ENCODE peak calls at places on chromosomes 1 and 21, in four cellular contexts. One of them, this sample, is unnamed.

GRCh38 chr1:186740324-186740723 is 60.1 kb upstream of the PTGS2 start:
- DNase-seq in hepatocyte: no peak
- DNase-seq in CD8-positive, alpha-beta T cell: no peak
- DNase-seq in OCI-LY7: no peak
- DNase-seq in this sample: no peak

GRCh38 chr21:26736449-26736848 is 108.8 kb downstream of the ADAMTS1 start:
- DNase-seq in CD8-positive, alpha-beta T cell: no peak
- DNase-seq in hepatocyte: no peak
- DNase-seq in OCI-LY7: no peak
- DNase-seq in this sample: no peak

GRCh38 chr1:101259744-101260148 is 22.9 kb downstream of the S1PR1 start:
- DNase-seq in CD8-positive, alpha-beta T cell: no peak
- DNase-seq in hepatocyte: no peak
- DNase-seq in OCI-LY7: no peak
- DNase-seq in this sample: peak; percentile 74

GRCh38 chr21:37139902-37140301 is 66.8 kb downstream of the TTC3 start:
- DNase-seq in hepatocyte: no peak
- DNase-seq in CD8-positive, alpha-beta T cell: no peak
- DNase-seq in OCI-LY7: no peak
- DNase-seq in this sample: peak; percentile 86

GRCh38 chr1:79745928-79746327 is 739.4 kb upstream of the ADGRL4 start:
- DNase-seq in CD8-positive, alpha-beta T cell: no peak
- DNase-seq in OCI-LY7: no peak
- DNase-seq in hepatocyte: no peak
- DNase-seq in this sample: no peak

GRCh38 chr1:36207339-36207738 is 16.9 kb upstream of the THRAP3 start:
- DNase-seq in hepatocyte: no peak
- DNase-seq in CD8-positive, alpha-beta T cell: no peak
- DNase-seq in OCI-LY7: peak; percentile 46
- DNase-seq in this sample: peak; percentile 75

GRCh38 chr21:39807738-39808137 is 59.5 kb upstream of the PCP4 start:
- DNase-seq in OCI-LY7: no peak
- DNase-seq in CD8-positive, alpha-beta T cell: no peak
- DNase-seq in hepatocyte: no peak
- DNase-seq in this sample: no peak

GRCh38 chr1:32361674-32362473 is 411 bp downstream of the FAM229A start:
- DNase-seq in OCI-LY7: no peak
- DNase-seq in hepatocyte: peak; percentile 73
- DNase-seq in CD8-positive, alpha-beta T cell: no peak
- DNase-seq in this sample: peak; percentile 16

GRCh38 chr1:118381197-118381596 is 196.2 kb upstream of the SPAG17 start:
- DNase-seq in OCI-LY7: no peak
- DNase-seq in CD8-positive, alpha-beta T cell: no peak
- DNase-seq in hepatocyte: no peak
- DNase-seq in this sample: no peak

GRCh38 chr1:189500777-189501176 is 976.9 kb downstream of the BRINP3 start:
- DNase-seq in OCI-LY7: no peak
- DNase-seq in hepatocyte: no peak
- DNase-seq in CD8-positive, alpha-beta T cell: no peak
- DNase-seq in this sample: peak; percentile 25

GRCh38 chr1:75725256-75725655 is 747 bp downstream of the ACADM start:
- DNase-seq in CD8-positive, alpha-beta T cell: no peak
- DNase-seq in OCI-LY7: no peak
- DNase-seq in hepatocyte: no peak
- DNase-seq in this sample: no peak

GRCh38 chr1:11342677-11343076 is 69.7 kb downstream of the UBIAD1 start:
- DNase-seq in CD8-positive, alpha-beta T cell: no peak
- DNase-seq in hepatocyte: no peak
- DNase-seq in OCI-LY7: no peak
- DNase-seq in this sample: no peak

GRCh38 chr1:239914827-239915231 is 176.9 kb upstream of the FMN2 start:
- DNase-seq in hepatocyte: no peak
- DNase-seq in OCI-LY7: no peak
- DNase-seq in CD8-positive, alpha-beta T cell: no peak
- DNase-seq in this sample: peak; percentile 86

GRCh38 chr21:32414579-32415358 is 2.3 kb downstream of the EVA1C start:
- DNase-seq in OCI-LY7: no peak
- DNase-seq in hepatocyte: peak; percentile 21
- DNase-seq in CD8-positive, alpha-beta T cell: no peak
- DNase-seq in this sample: peak; percentile 26

GRCh38 chr1:49297783-49298182 is 521.1 kb upstream of the BEND5 start:
- DNase-seq in CD8-positive, alpha-beta T cell: no peak
- DNase-seq in hepatocyte: no peak
- DNase-seq in OCI-LY7: no peak
- DNase-seq in this sample: no peak

GRCh38 chr1:12121212-12122000 is 45.4 kb upstream of the TNFRSF1B start:
- DNase-seq in CD8-positive, alpha-beta T cell: no peak
- DNase-seq in OCI-LY7: no peak
- DNase-seq in hepatocyte: no peak
- DNase-seq in this sample: peak; percentile 80

GRCh38 chr1:25080294-25081209 is 150.5 kb upstream of the RUNX3 start:
- DNase-seq in hepatocyte: no peak
- DNase-seq in CD8-positive, alpha-beta T cell: no peak
- DNase-seq in OCI-LY7: peak; percentile 33
- DNase-seq in this sample: no peak

GRCh38 chr1:205321109-205321958 is at the start of gene NUAK2:
- DNase-seq in OCI-LY7: peak; percentile 87
- DNase-seq in CD8-positive, alpha-beta T cell: peak; percentile 56
- DNase-seq in hepatocyte: peak; percentile 96
- DNase-seq in this sample: peak; percentile 77

GRCh38 chr1:40709100-40709801 is 17.7 kb downstream of the NFYC start:
- DNase-seq in OCI-LY7: peak; percentile 97
- DNase-seq in hepatocyte: peak; percentile 93
- DNase-seq in CD8-positive, alpha-beta T cell: peak; percentile 43
- DNase-seq in this sample: peak; percentile 98

GRCh38 chr1:161038523-161039153 is at the start of gene TSTD1:
- DNase-seq in CD8-positive, alpha-beta T cell: peak; percentile 68
- DNase-seq in hepatocyte: peak; percentile 84
- DNase-seq in OCI-LY7: peak; percentile 87
- DNase-seq in this sample: no peak

GRCh38 chr1:162443906-162444305 is 32.0 kb upstream of the SH2D1B start:
- DNase-seq in OCI-LY7: no peak
- DNase-seq in CD8-positive, alpha-beta T cell: no peak
- DNase-seq in hepatocyte: no peak
- DNase-seq in this sample: no peak

GRCh38 chr21:46295996-46296752 is 10.0 kb downstream of the YBEY start:
- DNase-seq in hepatocyte: peak; percentile 38
- DNase-seq in CD8-positive, alpha-beta T cell: no peak
- DNase-seq in OCI-LY7: peak; percentile 71
- DNase-seq in this sample: no peak

GRCh38 chr1:52911541-52911940 is 10.0 kb downstream of the ECHDC2 start:
- DNase-seq in hepatocyte: no peak
- DNase-seq in OCI-LY7: no peak
- DNase-seq in CD8-positive, alpha-beta T cell: no peak
- DNase-seq in this sample: no peak

GRCh38 chr1:21294266-21295058 is 4.2 kb upstream of the ECE1 start:
- DNase-seq in CD8-positive, alpha-beta T cell: peak; percentile 76
- DNase-seq in hepatocyte: no peak
- DNase-seq in OCI-LY7: peak; percentile 92
- DNase-seq in this sample: no peak

GRCh38 chr1:43491056-43491455 is 37.3 kb upstream of the HYI start:
- DNase-seq in hepatocyte: no peak
- DNase-seq in OCI-LY7: no peak
- DNase-seq in CD8-positive, alpha-beta T cell: no peak
- DNase-seq in this sample: no peak

GRCh38 chr21:41283211-41283818 is 33.3 kb upstream of the FAM3B start:
- DNase-seq in CD8-positive, alpha-beta T cell: no peak
- DNase-seq in OCI-LY7: peak; percentile 85
- DNase-seq in hepatocyte: peak; percentile 89
- DNase-seq in this sample: peak; percentile 63

GRCh38 chr1:156862602-156863599 is 2.2 kb downstream of the NTRK1 start:
- DNase-seq in OCI-LY7: no peak
- DNase-seq in CD8-positive, alpha-beta T cell: no peak
- DNase-seq in hepatocyte: no peak
- DNase-seq in this sample: no peak

GRCh38 chr1:103948526-103948925 is 198.8 kb downstream of the AMY1C start:
- DNase-seq in hepatocyte: no peak
- DNase-seq in CD8-positive, alpha-beta T cell: no peak
- DNase-seq in OCI-LY7: peak; percentile 7
- DNase-seq in this sample: no peak

GRCh38 chr1:177077006-177077405 is 87.5 kb downstream of the ASTN1 start:
- DNase-seq in hepatocyte: no peak
- DNase-seq in CD8-positive, alpha-beta T cell: no peak
- DNase-seq in OCI-LY7: no peak
- DNase-seq in this sample: no peak

GRCh38 chr1:2856076-2856390 is 54.5 kb upstream of the TTC34 start:
- DNase-seq in hepatocyte: no peak
- DNase-seq in CD8-positive, alpha-beta T cell: no peak
- DNase-seq in OCI-LY7: no peak
- DNase-seq in this sample: no peak

GRCh38 chr1:63827411-63828321 is 53.8 kb downstream of the ROR1 start:
- DNase-seq in OCI-LY7: peak; percentile 36
- DNase-seq in CD8-positive, alpha-beta T cell: no peak
- DNase-seq in hepatocyte: no peak
- DNase-seq in this sample: peak; percentile 82

DNA sequence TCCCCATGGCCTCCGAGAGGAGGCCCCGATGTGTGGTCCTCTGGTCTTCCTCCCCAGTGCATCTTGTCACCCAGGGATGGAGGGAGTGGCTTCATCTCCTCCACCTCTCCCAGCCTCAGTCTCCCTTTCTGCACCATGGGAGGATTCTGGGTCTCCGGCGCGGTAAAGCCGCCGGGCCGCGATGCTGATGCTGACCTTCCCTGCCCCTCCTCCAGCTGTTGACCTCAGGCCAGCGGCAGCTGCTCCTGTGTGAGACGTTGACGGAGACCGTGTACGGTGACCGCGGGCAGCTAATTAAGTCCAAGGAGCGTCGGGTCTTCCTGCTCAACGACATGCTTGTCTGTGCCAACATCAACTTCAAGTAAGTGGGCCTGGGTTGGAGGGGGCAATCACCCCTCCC is 92.6 kb downstream of the ARHGEF10L start:
- DNase-seq in hepatocyte: no peak
- DNase-seq in CD8-positive, alpha-beta T cell: no peak
- DNase-seq in OCI-LY7: no peak
- DNase-seq in this sample: no peak
- H3K36me3 ChIP-seq in hepatocyte: no peaks in the 10 kb centered on the region
- H3K36me3 ChIP-seq in CD8-positive, alpha-beta T cell: no peaks in the 10 kb centered on the region
- H3K36me3 ChIP-seq in OCI-LY7: no peaks in the 10 kb centered on the region
- H3K36me3 ChIP-seq in this sample: peaks cover 2% of the 10 kb centered on the region

DNA sequence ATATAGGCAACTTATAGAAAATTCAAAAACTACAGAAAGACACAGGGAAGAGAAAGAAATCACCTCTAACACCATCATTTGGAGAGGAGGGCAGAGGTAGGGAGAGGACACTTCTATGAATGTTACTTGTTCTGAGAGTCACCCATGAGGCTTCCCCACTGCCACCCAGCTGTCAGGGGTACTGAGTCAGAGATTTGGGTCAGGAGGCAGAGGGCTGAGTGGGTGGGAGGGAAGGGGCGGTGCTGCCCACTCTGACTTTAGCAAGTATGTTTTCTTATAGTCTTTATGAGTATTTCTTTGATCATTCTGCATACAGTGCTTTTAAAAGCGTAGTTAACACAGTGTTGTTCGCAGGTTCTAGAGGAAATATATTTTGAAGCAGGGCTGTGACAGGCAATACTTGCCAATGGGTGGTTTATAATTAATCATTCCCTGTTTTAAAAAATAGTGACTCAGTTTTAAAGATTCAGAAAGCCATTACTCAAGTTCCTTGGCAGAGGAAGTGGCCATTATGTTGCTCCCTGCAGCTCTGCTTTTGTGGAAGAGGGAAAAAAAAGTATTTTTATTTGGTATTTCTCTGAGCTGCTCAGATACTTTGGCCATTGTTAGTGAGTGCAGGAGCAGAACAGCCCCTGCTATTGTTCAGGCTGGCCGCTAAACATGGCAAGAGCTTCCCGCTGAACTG is 18.3 kb downstream of the IL6R start:
- DNase-seq in hepatocyte: no peak
- DNase-seq in CD8-positive, alpha-beta T cell: no peak
- DNase-seq in OCI-LY7: no peak
- DNase-seq in this sample: peak; percentile 71
- H3K4me1 ChIP-seq in hepatocyte: peaks cover 40% of the 10 kb centered on the region
- H3K4me1 ChIP-seq in CD8-positive, alpha-beta T cell: peaks cover 45% of the 10 kb centered on the region
- H3K4me1 ChIP-seq in OCI-LY7: peaks cover 2% of the 10 kb centered on the region
- H3K4me1 ChIP-seq in this sample: peaks cover 46% of the 10 kb centered on the region

GRCh38 chr1:109582021-109582420 is 33.6 kb downstream of the GNAI3 start:
- DNase-seq in CD8-positive, alpha-beta T cell: no peak
- DNase-seq in OCI-LY7: no peak
- DNase-seq in hepatocyte: no peak
- DNase-seq in this sample: no peak
- H3K36me3 ChIP-seq in CD8-positive, alpha-beta T cell: peaks cover 36% of the 10 kb centered on the region
- H3K36me3 ChIP-seq in OCI-LY7: peaks cover 79% of the 10 kb centered on the region
- H3K36me3 ChIP-seq in hepatocyte: no peaks in the 10 kb centered on the region
- H3K36me3 ChIP-seq in this sample: peaks cover 53% of the 10 kb centered on the region

DNA sequence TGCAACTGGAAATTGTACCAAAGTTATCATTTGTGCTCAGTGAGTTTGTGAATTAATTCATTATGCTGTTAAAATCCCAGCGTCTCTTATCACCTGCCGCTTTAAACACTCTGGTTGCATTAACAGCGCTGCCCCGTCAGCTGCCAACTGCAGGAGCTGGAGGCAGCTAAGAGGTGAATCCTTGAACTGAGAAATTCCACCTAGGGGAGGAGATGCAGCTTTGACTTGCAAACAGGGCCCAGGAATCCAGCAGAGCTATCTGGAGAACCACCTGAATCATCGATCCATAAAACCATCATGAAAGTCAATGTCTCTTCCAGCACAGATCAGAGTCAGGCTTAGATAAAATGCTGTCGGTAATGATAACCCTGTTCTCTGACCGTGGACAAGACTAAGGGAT is 140.7 kb upstream of the PTBP2 start:
- DNase-seq in CD8-positive, alpha-beta T cell: no peak
- DNase-seq in OCI-LY7: no peak
- DNase-seq in hepatocyte: no peak
- DNase-seq in this sample: no peak
- H3K4me1 ChIP-seq in CD8-positive, alpha-beta T cell: no peaks in the 10 kb centered on the region
- H3K4me1 ChIP-seq in OCI-LY7: no peaks in the 10 kb centered on the region
- H3K4me1 ChIP-seq in hepatocyte: no peaks in the 10 kb centered on the region
- H3K4me1 ChIP-seq in this sample: no peaks in the 10 kb centered on the region

DNA sequence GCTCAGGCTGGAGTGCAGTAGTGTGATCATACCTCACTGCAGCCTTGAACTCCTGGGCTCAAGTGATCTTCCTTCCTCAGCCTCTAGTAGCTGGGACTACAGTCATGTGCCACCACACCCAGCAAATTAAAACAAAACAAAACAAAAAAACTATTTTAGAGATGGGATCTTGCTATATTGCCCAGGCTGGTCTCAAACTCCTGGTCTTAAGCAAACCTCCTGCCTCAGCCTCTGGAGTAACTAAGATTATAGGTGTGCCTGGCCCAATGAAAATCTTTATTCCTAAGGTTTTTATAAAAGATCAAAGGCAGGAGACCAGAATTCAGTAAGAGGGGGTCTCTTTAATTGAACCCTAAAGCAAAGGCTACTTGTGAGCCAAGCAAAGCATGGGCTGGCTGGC is 10.1 kb downstream of the INAVA start:
- DNase-seq in CD8-positive, alpha-beta T cell: no peak
- DNase-seq in hepatocyte: no peak
- DNase-seq in OCI-LY7: no peak
- DNase-seq in this sample: no peak
- H3K36me3 ChIP-seq in CD8-positive, alpha-beta T cell: no peaks in the 10 kb centered on the region
- H3K36me3 ChIP-seq in hepatocyte: no peaks in the 10 kb centered on the region
- H3K36me3 ChIP-seq in OCI-LY7: no peaks in the 10 kb centered on the region
- H3K36me3 ChIP-seq in this sample: no peaks in the 10 kb centered on the region

This sample was measured in astrocyte.